ENCODE peak calls at places on chromosomes 1 and 21, in four cellular contexts. W is left ventricle myocardium inferior, Q is body of pancreas, O is thoracic aorta. Z is an unnamed sample. For H3K36me3, the result is how much of the 10 kb centered on the place peaks cover.

GRCh38 chr1:32150847-32151246 is 28.6 kb upstream of the TXLNA start:
- DNase-seq in W (no peak), Q (no peak), O (no peak), Z (no peak)

GRCh38 chr1:224061436-224061835 is 52.5 kb upstream of the FBXO28 start:
- DNase-seq in W (no peak), Q (no peak), O (no peak), Z (no peak)

GRCh38 chr1:228060458-228061190 is 21.9 kb upstream of the ARF1 start:
- DNase-seq in W (no peak), Q (peak), O (no peak), Z (peak)

GRCh38 chr1:67489643-67490042 is 59.4 kb upstream of the SERBP1 start:
- DNase-seq in W (no peak), Q (no peak), O (no peak), Z (no peak)

GRCh38 chr1:46370214-46370633 is 23.9 kb upstream of the FAAH start:
- DNase-seq in W (no peak), Q (no peak), O (no peak), Z (no peak)

GRCh38 chr1:234604393-234604725 is 5.6 kb downstream of the IRF2BP2 start:
- DNase-seq in W (no peak), Q (no peak), O (no peak), Z (no peak)

GRCh38 chr1:81915937-81916336 is 115.2 kb downstream of the ADGRL2 start:
- DNase-seq in W (no peak), Q (no peak), O (no peak), Z (no peak)

GRCh38 chr1:90522432-90522831 is 194.7 kb downstream of the BARHL2 start:
- DNase-seq in W (no peak), Q (no peak), O (no peak), Z (no peak)

GRCh38 chr1:92484472-92485373 is 2.0 kb downstream of the GFI1 start:
- DNase-seq in W (no peak), Q (peak), O (no peak), Z (peak)

GRCh38 chr1:115748396-115749130 is 20.0 kb downstream of the CASQ2 start:
- DNase-seq in W (no peak), Q (no peak), O (no peak), Z (no peak)

GRCh38 chr21:31132574-31133242 is 94.4 kb upstream of the KRTAP19-8 start:
- DNase-seq in W (no peak), Q (no peak), O (no peak), Z (no peak)

GRCh38 chr1:234978397-234979291 is 150.0 kb downstream of the TOMM20 start:
- DNase-seq in W (peak), Q (peak), O (no peak), Z (peak)

GRCh38 chr1:114355240-114355639 is 155.8 kb downstream of the TRIM33 start:
- DNase-seq in W (no peak), Q (no peak), O (no peak), Z (no peak)

GRCh38 chr21:45251635-45252447 is 35.9 kb downstream of the POFUT2 start:
- DNase-seq in W (no peak), Q (no peak), O (no peak), Z (no peak)

GRCh38 chr1:182235604-182235951 is 156.0 kb downstream of the GLUL start:
- DNase-seq in W (no peak), Q (no peak), O (no peak), Z (no peak)

GRCh38 chr21:45781741-45782140 is 138.2 kb downstream of the PCBP3 start:
- DNase-seq in W (no peak), Q (no peak), O (no peak), Z (no peak)

GRCh38 chr1:106962591-106962990 is 93.9 kb upstream of the PRMT6 start:
- DNase-seq in W (no peak), Q (no peak), O (no peak), Z (no peak)

GRCh38 chr1:2213576-2214505 is 14.3 kb upstream of the SKI start:
- DNase-seq in W (peak), Q (peak), O (peak), Z (peak)

DNA sequence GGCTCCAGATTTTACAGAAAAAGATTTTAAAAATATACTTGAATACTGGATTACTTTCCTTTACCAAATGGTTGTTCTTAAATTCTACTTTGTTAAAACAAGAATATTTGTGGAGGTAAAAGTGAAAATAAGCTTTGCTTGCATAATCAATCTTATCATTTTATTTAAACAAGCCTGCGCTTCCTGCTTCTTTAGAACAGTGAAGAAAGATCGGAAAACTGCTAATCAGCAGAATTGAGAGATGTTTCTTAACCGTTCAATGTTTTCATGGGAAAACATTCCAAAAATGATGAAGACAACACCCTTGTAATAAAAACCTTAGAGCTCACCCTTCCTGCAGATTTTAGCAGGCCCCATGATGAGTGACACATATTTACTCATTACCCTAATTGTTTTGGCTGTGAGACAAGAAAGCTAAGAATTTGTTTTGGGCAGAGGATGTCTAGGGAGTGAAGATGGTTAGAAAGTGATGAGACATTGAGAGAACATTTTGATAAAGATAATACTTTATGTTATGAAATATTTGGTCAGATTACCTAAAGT is 72.6 kb downstream of the TPR start:
- DNase-seq in W (no peak), Q (no peak), O (no peak), Z (no peak)
- H3K27ac ChIP-seq in W (no peak), Q (no peak), O (no peak), Z (no peak)

GRCh38 chr1:177567393-177567792 is 396.6 kb downstream of the BRINP2 start:
- DNase-seq in W (no peak), Q (no peak), O (no peak), Z (no peak)
- TF ChIP-seq CTCF in W (peak), Q (no peak), O (no peak), Z (peak)

GRCh38 chr1:11285883-11286734 is 13.1 kb downstream of the UBIAD1 start:
- DNase-seq in W (no peak), Q (no peak), O (no peak), Z (no peak)
- H3K36me3 ChIP-seq in W (under half), Q (under half), O (under half), Z (under half)

DNA sequence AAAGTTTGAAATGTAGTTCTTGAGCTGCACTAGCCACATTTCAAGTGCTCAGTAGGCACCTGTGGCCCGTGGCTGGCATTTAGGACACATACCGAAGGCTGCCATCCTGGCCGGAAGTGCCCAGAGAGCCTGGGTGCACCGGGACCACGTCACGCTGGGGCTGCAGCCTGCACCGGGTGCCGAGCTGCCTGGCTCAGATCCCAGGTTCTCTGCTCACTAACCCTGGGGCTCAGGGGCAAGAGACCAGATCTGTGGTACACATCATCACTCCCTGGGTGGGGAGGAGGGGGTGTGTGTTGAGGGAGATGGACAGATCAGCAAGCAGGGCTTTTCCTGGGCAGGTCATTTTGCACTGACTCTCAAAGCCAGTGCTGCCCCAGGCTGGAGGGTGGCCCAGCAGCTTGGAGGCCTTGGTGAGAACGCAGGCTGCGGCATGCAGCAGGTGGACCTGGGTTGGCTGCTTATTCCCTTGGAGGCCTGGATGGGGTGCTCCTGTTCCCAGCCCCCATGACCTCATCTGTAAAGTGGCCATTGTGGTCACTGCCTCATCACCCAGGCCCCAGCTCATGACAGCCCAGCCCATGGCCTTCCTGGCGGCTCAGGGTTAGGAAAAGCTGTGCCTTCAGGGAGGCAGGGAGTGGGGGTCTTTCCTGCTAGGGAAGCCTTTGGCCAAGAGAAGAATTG is 23.6 kb downstream of the TMEM201 start:
- DNase-seq in W (no peak), Q (no peak), O (no peak), Z (no peak)
- H3K27ac ChIP-seq in W (no peak), Q (no peak), O (no peak), Z (no peak)

GRCh38 chr1:24865168-24865567 is 64.9 kb downstream of the RUNX3 start:
- DNase-seq in W (no peak), Q (no peak), O (no peak), Z (no peak)

GRCh38 chr1:24868016-24868875 is 61.8 kb downstream of the RUNX3 start:
- DNase-seq in W (no peak), Q (no peak), O (no peak), Z (no peak)

GRCh38 chr1:24865587-24865986 is 64.5 kb downstream of the RUNX3 start:
- DNase-seq in W (no peak), Q (no peak), O (no peak), Z (no peak)

GRCh38 chr1:24867064-24867870 is 62.8 kb downstream of the RUNX3 start:
- DNase-seq in W (no peak), Q (no peak), O (no peak), Z (no peak)

DNA sequence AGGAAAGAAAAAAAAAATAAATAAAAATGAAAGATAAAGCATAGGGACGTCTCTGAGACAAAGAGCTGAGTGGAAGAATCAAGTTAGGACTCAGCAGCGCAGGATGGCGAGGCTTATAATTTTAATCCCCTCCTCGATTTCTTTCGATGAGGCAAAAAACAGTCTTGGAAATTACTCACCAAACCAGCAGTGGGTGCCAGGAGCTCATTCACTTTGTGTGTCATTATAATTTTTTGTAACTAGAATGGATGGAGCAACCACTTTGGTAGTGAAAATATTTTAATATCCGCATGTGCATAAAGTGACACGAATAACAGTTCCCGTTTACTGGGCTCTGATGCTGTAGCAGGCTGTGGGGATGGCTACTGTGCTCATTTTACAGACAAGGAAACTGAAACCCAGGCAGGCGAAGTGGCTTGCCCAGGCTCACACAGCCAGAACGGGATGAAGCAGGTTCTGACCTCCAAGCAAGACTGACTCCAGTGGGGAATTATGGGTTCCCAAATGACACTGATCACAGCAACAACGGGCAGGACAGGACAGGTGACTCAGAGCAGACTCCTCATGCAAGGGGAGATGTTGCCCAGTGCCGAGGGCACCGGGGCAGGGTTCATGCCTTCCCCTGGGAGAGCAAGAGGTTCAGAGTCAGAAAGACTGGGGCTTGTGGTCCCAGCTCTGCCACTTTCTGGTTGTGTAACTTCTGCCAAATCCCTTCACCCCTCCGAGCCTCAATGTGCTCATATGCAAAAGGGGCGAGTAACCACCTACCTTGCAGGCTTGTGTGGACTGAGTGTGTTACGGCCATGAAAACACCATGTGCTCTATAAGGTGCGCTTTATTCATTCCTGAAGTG is 63.6 kb downstream of the RUNX3 start:
- DNase-seq in W (no peak), Q (no peak), O (no peak), Z (no peak)
- TF ChIP-seq CTCF in W (no peak), Q (no peak), O (no peak), Z (no peak)

Z was measured in upper lobe of right lung.